ENCODE peak calls at places on chromosomes 13 and 19, in ten cellular contexts. P is thyroid gland; E is CD4-positive, CD25-positive, alpha-beta regulatory T cell; T is breast epithelium; Y is heart right ventricle; D is suprapubic skin; C is psoas muscle; F is cardiac muscle cell; Q is CD4-positive, alpha-beta T cell; K is neural progenitor cell. B is an unnamed sample.
A peak's percentile ranks its signal among the peaks of the same experiment; 100 is the strongest.

GRCh38 chr13:101623469-101624209 is 171.2 kb downstream of the ITGBL1 start:
- DNase-seq in Q (no peak), T (no peak), K (no peak), E (no peak), Y (no peak), F (no peak), P (no peak), C (no peak), D (no peak), B (no peak)

GRCh38 chr13:21075303-21076264 is 14.2 kb upstream of the LATS2 start:
- DNase-seq in T (no peak), E (peak; percentile 15), K (peak; percentile 64), P (peak; percentile 68), D (no peak), C (peak; percentile 46), Y (peak; percentile 48), F (peak; percentile 49), Q (no peak), B (peak; percentile 17)

GRCh38 chr19:37654118-37654517 is 1.1 kb downstream of the ZFP30 start:
- DNase-seq in C (no peak), D (no peak), T (no peak), K (no peak), Q (no peak), E (no peak), F (peak; percentile 21), Y (no peak), P (no peak), B (no peak)

GRCh38 chr19:1072371-1073015 is 5.5 kb downstream of the ARHGAP45 start:
- DNase-seq in F (no peak), E (no peak), D (no peak), P (no peak), Y (no peak), C (no peak), Q (no peak), T (no peak), K (no peak), B (no peak)

GRCh38 chr13:43662976-43663375 is 123.8 kb downstream of the ENOX1 start:
- DNase-seq in T (no peak), P (no peak), C (no peak), D (no peak), Q (no peak), K (peak; percentile 4), E (no peak), F (no peak), Y (no peak), B (no peak)

GRCh38 chr13:98454389-98454881 is 122.5 kb downstream of the STK24 start:
- DNase-seq in D (no peak), C (peak; percentile 51), P (peak; percentile 55), Q (no peak), F (peak; percentile 88), T (no peak), Y (no peak), K (no peak), E (no peak), B (no peak)

GRCh38 chr19:48551437-48552302 is at the start of gene SULT2B1:
- DNase-seq in Q (no peak), K (no peak), D (no peak), P (peak; percentile 62), E (no peak), C (no peak), F (no peak), T (peak; percentile 89), Y (no peak), B (no peak)

GRCh38 chr13:28754698-28755545 is 36.2 kb upstream of the SLC46A3 start:
- DNase-seq in P (peak; percentile 8), T (no peak), Y (peak; percentile 45), D (no peak), C (no peak), E (peak; percentile 79), F (peak; percentile 75), K (no peak), Q (no peak), B (no peak)

GRCh38 chr19:17513801-17514200 is 2.4 kb downstream of the PGLS start:
- DNase-seq in E (no peak), K (no peak), D (no peak), Q (no peak), T (no peak), C (no peak), P (no peak), Y (no peak), F (no peak), B (no peak)

GRCh38 chr19:30049844-30050667 is 108.0 kb downstream of the URI1 start:
- DNase-seq in T (no peak), E (no peak), F (no peak), D (no peak), K (no peak), Y (no peak), P (no peak), C (no peak), Q (no peak), B (no peak)

GRCh38 chr19:38284422-38284821 is 19.6 kb upstream of the C19orf33 start:
- DNase-seq in D (no peak), E (no peak), F (no peak), K (no peak), Y (no peak), T (no peak), P (no peak), C (no peak), Q (no peak), B (no peak)

GRCh38 chr13:72530471-72530870 is 197.0 kb downstream of the MZT1 start:
- DNase-seq in C (no peak), T (no peak), Q (no peak), P (no peak), F (no peak), Y (no peak), E (no peak), D (no peak), K (no peak), B (no peak)

GRCh38 chr19:3575260-3575741 is 2.6 kb downstream of the HMG20B start:
- DNase-seq in Y (no peak), F (no peak), D (no peak), E (peak; percentile 29), Q (no peak), T (no peak), K (peak; percentile 59), P (no peak), C (no peak), B (peak; percentile 25)

GRCh38 chr13:95510950-95511349 is 41.6 kb upstream of the CLDN10 start:
- DNase-seq in T (no peak), C (no peak), Q (no peak), D (no peak), F (no peak), E (no peak), P (no peak), K (no peak), Y (no peak), B (no peak)

GRCh38 chr13:21014666-21015170 is 46.7 kb downstream of the LATS2 start:
- DNase-seq in P (peak; percentile 89), K (no peak), F (peak; percentile 79), Y (peak; percentile 42), D (no peak), E (no peak), Q (no peak), C (peak; percentile 68), T (no peak), B (no peak)

DNA sequence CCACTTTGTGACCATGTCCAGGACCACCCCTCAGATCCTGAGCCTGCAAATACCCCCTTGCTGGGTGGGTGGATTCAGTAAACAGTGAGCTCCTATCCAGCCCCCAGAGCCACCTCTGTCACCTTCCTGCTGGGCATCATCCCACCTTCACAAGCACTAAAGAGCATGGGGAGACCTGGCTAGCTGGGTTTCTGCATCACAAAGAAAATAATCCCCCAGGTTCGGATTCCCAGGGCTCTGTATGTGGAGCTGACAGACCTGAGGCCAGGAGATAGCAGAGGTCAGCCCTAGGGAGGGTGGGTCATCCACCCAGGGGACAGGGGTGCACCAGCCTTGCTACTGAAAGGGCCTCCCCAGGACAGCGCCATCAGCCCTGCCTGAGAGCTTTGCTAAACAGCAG is 7.7 kb upstream of the CEACAM7 start:
- DNase-seq in K (no peak), F (no peak), E (no peak), T (no peak), P (no peak), Y (no peak), Q (no peak), D (no peak), C (no peak), B (no peak)
- H3K9me3 ChIP-seq in K (peaks cover 11% of the 10 kb centered on the region), F (no peaks in the 10 kb centered on the region), E (no peaks in the 10 kb centered on the region), T (peaks cover 11% of the 10 kb centered on the region), P (no peaks in the 10 kb centered on the region), Y (peaks cover 15% of the 10 kb centered on the region), Q (peaks cover 10% of the 10 kb centered on the region), D (no peaks in the 10 kb centered on the region), C (no peaks in the 10 kb centered on the region), B (no peaks in the 10 kb centered on the region)

DNA sequence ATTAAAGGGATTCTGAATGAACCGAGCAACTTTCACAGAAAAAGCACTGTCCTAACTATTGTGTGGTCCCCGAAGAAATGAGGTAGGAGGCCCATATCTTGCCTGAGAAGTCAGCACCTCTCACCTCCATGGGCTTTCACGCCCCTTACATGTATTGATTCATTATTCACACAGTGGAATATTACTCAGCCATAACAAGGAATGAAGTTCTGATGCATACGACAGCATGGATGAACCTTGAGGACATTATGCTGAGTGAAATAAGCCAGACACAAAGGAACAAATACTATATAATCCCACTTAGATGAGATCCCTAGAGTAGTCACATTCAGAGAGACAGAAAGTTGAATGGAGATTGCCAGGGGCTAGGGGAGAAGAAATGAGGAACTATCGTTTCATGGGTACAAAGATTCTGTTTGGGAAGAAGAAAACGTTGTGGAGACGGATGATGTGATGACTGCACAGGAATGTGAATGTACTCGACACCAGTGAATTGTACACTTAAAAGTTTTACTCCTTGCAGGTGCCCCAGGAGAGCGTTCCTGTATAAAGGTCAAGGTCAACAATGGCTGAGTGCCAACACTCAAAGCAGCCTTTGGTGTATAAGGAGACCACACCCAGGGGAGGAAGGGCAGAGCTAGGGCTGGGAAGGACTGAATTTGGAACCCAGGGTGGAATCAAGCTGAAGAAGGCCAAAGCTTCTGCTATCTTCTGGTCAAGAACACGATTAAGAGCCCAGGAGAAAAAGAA is 22.5 kb downstream of the ZIC5 start:
- DNase-seq in E (no peak), F (no peak), K (no peak), T (no peak), C (no peak), Y (no peak), D (no peak), P (no peak), Q (no peak), B (no peak)
- H3K27ac ChIP-seq in E (no peak overlapping the region), F (no peak overlapping the region), K (no peak overlapping the region), T (no peak overlapping the region), C (no peak overlapping the region), Y (no peak overlapping the region), D (no peak overlapping the region), P (no peak overlapping the region), Q (no peak overlapping the region), B (no peak overlapping the region)

GRCh38 chr13:46479691-46480090 is 73.3 kb upstream of the LRCH1 start:
- DNase-seq in P (no peak), D (no peak), C (no peak), F (no peak), Q (no peak), T (no peak), E (no peak), Y (no peak), K (no peak), B (no peak)
- H3K27me3 ChIP-seq in P (no peaks in the 10 kb centered on the region), D (no peaks in the 10 kb centered on the region), C (no peaks in the 10 kb centered on the region), F (no peaks in the 10 kb centered on the region), Q (no peaks in the 10 kb centered on the region), T (no peaks in the 10 kb centered on the region), E (peaks cover 3% of the 10 kb centered on the region), Y (no peaks in the 10 kb centered on the region), K (no peaks in the 10 kb centered on the region), B (no peaks in the 10 kb centered on the region)

DNA sequence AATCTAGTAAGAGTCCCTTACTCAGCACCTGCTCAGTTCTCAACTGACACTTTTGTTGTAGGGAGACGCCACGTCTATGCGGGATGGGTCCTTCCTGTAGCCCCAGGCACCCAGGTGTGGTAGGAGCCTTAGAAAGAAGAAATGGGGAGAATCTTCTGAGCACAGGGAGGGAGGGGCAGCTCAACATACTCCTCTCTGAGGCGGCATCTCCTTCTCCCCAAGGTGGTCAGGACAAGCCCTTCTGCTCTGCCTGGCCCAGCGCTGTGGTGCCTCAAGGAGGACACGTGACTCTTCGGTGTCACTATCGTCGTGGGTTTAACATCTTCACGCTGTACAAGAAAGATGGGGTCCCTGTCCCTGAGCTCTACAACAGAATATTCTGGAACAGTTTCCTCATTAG is 1.2 kb downstream of the KIR2DL4 start:
- DNase-seq in E (no peak), P (no peak), Y (no peak), D (no peak), Q (no peak), T (no peak), F (no peak), C (no peak), K (no peak), B (no peak)
- H3K9me3 ChIP-seq in E (no peaks in the 10 kb centered on the region), P (no peaks in the 10 kb centered on the region), Y (no peaks in the 10 kb centered on the region), D (no peaks in the 10 kb centered on the region), Q (no peaks in the 10 kb centered on the region), T (peaks cover 4% of the 10 kb centered on the region), F (no peaks in the 10 kb centered on the region), C (no peaks in the 10 kb centered on the region), K (peaks cover 6% of the 10 kb centered on the region), B (no peaks in the 10 kb centered on the region)

B was measured in CD4-positive, alpha-beta memory T cell.